ENCODE peak calls at places on chromosomes 16 and 17, in seven cellular contexts. One of them, this sample, is unnamed.

GRCh38 chr17:76797441-76797840 is 59.5 kb downstream of the MFSD11 start:
- DNase-seq in H1: no peak
- DNase-seq in trophoblast cell: peak; percentile 34
- DNase-seq in mesenchymal stem cell: no peak
- DNase-seq in neuronal stem cell: no peak
- DNase-seq in H9: peak; percentile 57
- DNase-seq in IMR-90: no peak
- DNase-seq in this sample: peak; percentile 69

GRCh38 chr17:16026895-16027294 is 27.3 kb downstream of the TTC19 start:
- DNase-seq in H1: no peak
- DNase-seq in IMR-90: no peak
- DNase-seq in neuronal stem cell: no peak
- DNase-seq in trophoblast cell: no peak
- DNase-seq in H9: no peak
- DNase-seq in mesenchymal stem cell: no peak
- DNase-seq in this sample: no peak

GRCh38 chr17:39739020-39739884 is 1.5 kb downstream of the GRB7 start:
- DNase-seq in neuronal stem cell: no peak
- DNase-seq in IMR-90: no peak
- DNase-seq in H9: peak; percentile 90
- DNase-seq in mesenchymal stem cell: no peak
- DNase-seq in trophoblast cell: peak; percentile 86
- DNase-seq in H1: peak; percentile 88
- DNase-seq in this sample: peak; percentile 80

GRCh38 chr17:76968707-76969597 is 100.7 kb downstream of the MGAT5B start:
- DNase-seq in IMR-90: no peak
- DNase-seq in H9: peak; percentile 100
- DNase-seq in neuronal stem cell: peak; percentile 90
- DNase-seq in mesenchymal stem cell: peak; percentile 10
- DNase-seq in trophoblast cell: peak; percentile 52
- DNase-seq in H1: peak; percentile 92
- DNase-seq in this sample: peak; percentile 99

GRCh38 chr17:71438631-71439146 is 682.1 kb upstream of the SOX9 start:
- DNase-seq in H9: no peak
- DNase-seq in IMR-90: peak; percentile 98
- DNase-seq in H1: no peak
- DNase-seq in neuronal stem cell: no peak
- DNase-seq in mesenchymal stem cell: peak; percentile 98
- DNase-seq in trophoblast cell: no peak
- DNase-seq in this sample: no peak

GRCh38 chr17:80667462-80668277 is 123.0 kb downstream of the RPTOR start:
- DNase-seq in neuronal stem cell: no peak
- DNase-seq in H9: no peak
- DNase-seq in mesenchymal stem cell: no peak
- DNase-seq in trophoblast cell: no peak
- DNase-seq in H1: no peak
- DNase-seq in IMR-90: no peak
- DNase-seq in this sample: no peak

GRCh38 chr16:14056970-14057369 is 14.1 kb upstream of the MRTFB start:
- DNase-seq in H9: no peak
- DNase-seq in trophoblast cell: no peak
- DNase-seq in IMR-90: no peak
- DNase-seq in neuronal stem cell: no peak
- DNase-seq in H1: no peak
- DNase-seq in mesenchymal stem cell: no peak
- DNase-seq in this sample: no peak

GRCh38 chr17:8435245-8436168 is at the start of gene NDEL1:
- DNase-seq in IMR-90: peak; percentile 97
- DNase-seq in neuronal stem cell: peak; percentile 97
- DNase-seq in mesenchymal stem cell: peak; percentile 97
- DNase-seq in trophoblast cell: peak; percentile 97
- DNase-seq in H9: peak; percentile 100
- DNase-seq in H1: peak; percentile 98
- DNase-seq in this sample: peak; percentile 99

GRCh38 chr16:82063456-82064082 is 28.5 kb downstream of the HSD17B2 start:
- DNase-seq in IMR-90: no peak
- DNase-seq in H9: no peak
- DNase-seq in trophoblast cell: no peak
- DNase-seq in neuronal stem cell: no peak
- DNase-seq in mesenchymal stem cell: peak; percentile 51
- DNase-seq in H1: no peak
- DNase-seq in this sample: no peak

GRCh38 chr16:65212240-65212639 is 90.4 kb upstream of the CDH11 start:
- DNase-seq in trophoblast cell: no peak
- DNase-seq in IMR-90: no peak
- DNase-seq in mesenchymal stem cell: no peak
- DNase-seq in neuronal stem cell: no peak
- DNase-seq in H9: no peak
- DNase-seq in H1: no peak
- DNase-seq in this sample: no peak

GRCh38 chr17:3796822-3797170 is 4.2 kb downstream of the ITGAE start:
- DNase-seq in H9: no peak
- DNase-seq in trophoblast cell: no peak
- DNase-seq in neuronal stem cell: no peak
- DNase-seq in H1: no peak
- DNase-seq in mesenchymal stem cell: no peak
- DNase-seq in IMR-90: no peak
- DNase-seq in this sample: no peak
- H3K9ac ChIP-seq in H9: no peak overlapping the region
- H3K9ac ChIP-seq in trophoblast cell: no peak overlapping the region
- H3K9ac ChIP-seq in neuronal stem cell: no peak overlapping the region
- H3K9ac ChIP-seq in H1: no peak overlapping the region
- H3K9ac ChIP-seq in mesenchymal stem cell: no peak overlapping the region
- H3K9ac ChIP-seq in IMR-90: no peak overlapping the region
- H3K9ac ChIP-seq in this sample: no peak overlapping the region

DNA sequence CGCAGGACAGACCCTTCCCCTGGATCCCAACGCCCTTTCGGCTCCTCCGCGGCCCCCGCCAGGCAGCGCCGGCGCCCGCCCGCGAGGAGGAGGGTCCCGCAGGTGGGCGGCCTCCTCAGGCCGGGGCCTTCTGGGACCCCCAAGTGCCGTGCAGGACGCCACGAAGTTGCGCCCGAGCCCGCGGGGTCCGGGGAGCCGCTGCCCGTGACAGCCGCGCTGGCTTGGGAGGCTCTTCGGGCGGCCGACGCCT is 504 bp downstream of the ERN1 start:
- DNase-seq in H1: no peak
- DNase-seq in neuronal stem cell: no peak
- DNase-seq in trophoblast cell: no peak
- DNase-seq in mesenchymal stem cell: no peak
- DNase-seq in IMR-90: no peak
- DNase-seq in H9: no peak
- DNase-seq in this sample: peak; percentile 37
- H3K4ac ChIP-seq in H1: no peak overlapping the region
- H3K4ac ChIP-seq in neuronal stem cell: no peak overlapping the region
- H3K4ac ChIP-seq in trophoblast cell: peak overlapping the region; percentile 48
- H3K4ac ChIP-seq in mesenchymal stem cell: no peak overlapping the region
- H3K4ac ChIP-seq in IMR-90: peak overlapping the region; percentile 28
- H3K4ac ChIP-seq in H9: no peak overlapping the region
- H3K4ac ChIP-seq in this sample: no peak overlapping the region

DNA sequence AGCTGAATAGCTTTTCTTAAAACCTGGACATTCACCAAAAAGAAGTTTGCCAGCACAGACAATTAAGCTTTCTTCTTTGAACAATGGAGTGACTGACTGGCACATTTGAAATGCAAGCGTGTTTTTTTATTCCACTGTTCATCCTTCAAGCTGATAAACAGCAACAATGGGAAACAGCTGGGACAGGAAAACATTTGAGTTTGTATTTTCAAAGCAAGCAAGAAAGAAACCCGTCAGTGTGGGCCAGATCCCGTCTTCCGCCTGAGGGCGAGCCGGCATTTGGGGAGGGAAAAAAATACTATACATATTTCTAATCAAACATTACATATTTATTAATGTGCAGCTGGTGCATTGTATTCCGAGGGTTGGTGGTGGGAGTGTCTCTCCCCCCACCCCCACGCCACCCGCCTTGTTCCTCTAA is 94.2 kb downstream of the CYLD start:
- DNase-seq in H9: no peak
- DNase-seq in trophoblast cell: no peak
- DNase-seq in neuronal stem cell: no peak
- DNase-seq in H1: peak; percentile 17
- DNase-seq in mesenchymal stem cell: no peak
- DNase-seq in IMR-90: no peak
- DNase-seq in this sample: no peak
- H4K8ac ChIP-seq in H9: no peak overlapping the region
- H4K8ac ChIP-seq in trophoblast cell: no peak overlapping the region
- H4K8ac ChIP-seq in neuronal stem cell: no peak overlapping the region
- H4K8ac ChIP-seq in H1: no peak overlapping the region
- H4K8ac ChIP-seq in mesenchymal stem cell: no peak overlapping the region
- H4K8ac ChIP-seq in IMR-90: no peak overlapping the region
- H4K8ac ChIP-seq in this sample: no peak overlapping the region

DNA sequence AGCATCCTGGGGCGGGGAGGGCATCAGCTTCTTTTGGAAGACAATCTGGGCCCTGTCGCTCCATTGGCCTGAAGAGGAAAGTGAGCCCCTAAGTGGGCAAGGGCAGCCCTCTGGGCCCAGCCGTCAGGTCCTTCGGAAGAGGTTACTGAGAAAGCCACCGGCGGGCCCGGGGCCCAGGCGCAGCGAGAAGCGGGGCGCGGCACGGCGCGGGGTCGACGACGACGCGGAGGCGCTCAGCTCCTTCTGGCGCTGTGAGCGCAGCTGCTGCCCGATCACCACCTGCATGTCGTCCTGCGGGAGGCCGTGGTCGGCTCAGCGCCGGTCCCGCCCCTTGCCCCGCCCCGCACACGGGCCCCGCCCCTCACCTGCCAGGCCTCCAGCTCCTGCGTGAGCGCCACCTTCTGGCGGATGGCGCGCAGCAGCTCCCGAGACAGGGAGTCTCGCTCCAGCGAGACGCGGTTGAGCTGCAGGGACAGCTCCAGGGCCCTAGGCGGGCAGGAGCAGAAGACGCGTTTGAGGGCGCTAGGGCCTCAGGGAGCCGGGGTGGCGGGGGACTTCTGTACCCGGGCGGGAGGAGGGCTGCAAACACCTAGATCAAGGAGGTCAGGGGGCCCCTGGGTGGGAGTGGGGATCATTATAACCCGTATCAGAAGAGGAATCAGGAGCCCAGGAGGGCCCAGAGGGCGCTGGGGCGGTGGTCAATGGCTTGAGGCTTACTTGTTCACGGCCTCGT is 4.3 kb downstream of the THOC6 start:
- DNase-seq in mesenchymal stem cell: peak; percentile 69
- DNase-seq in neuronal stem cell: peak; percentile 91
- DNase-seq in trophoblast cell: peak; percentile 83
- DNase-seq in H9: peak; percentile 97
- DNase-seq in H1: peak; percentile 98
- DNase-seq in IMR-90: peak; percentile 57
- DNase-seq in this sample: peak; percentile 93
- H3K9ac ChIP-seq in mesenchymal stem cell: no peak overlapping the region
- H3K9ac ChIP-seq in neuronal stem cell: peak overlapping the region; percentile 72
- H3K9ac ChIP-seq in trophoblast cell: no peak overlapping the region
- H3K9ac ChIP-seq in H9: no peak overlapping the region
- H3K9ac ChIP-seq in H1: no peak overlapping the region
- H3K9ac ChIP-seq in IMR-90: no peak overlapping the region
- H3K9ac ChIP-seq in this sample: peak overlapping the region; percentile 47

GRCh38 chr17:65085397-65085796 is 28.9 kb upstream of the GNA13 start:
- DNase-seq in mesenchymal stem cell: no peak
- DNase-seq in H9: peak; percentile 50
- DNase-seq in IMR-90: peak; percentile 30
- DNase-seq in neuronal stem cell: no peak
- DNase-seq in trophoblast cell: no peak
- DNase-seq in H1: no peak
- DNase-seq in this sample: peak; percentile 61
- H3K4ac ChIP-seq in mesenchymal stem cell: no peak overlapping the region
- H3K4ac ChIP-seq in H9: no peak overlapping the region
- H3K4ac ChIP-seq in IMR-90: no peak overlapping the region
- H3K4ac ChIP-seq in neuronal stem cell: no peak overlapping the region
- H3K4ac ChIP-seq in trophoblast cell: no peak overlapping the region
- H3K4ac ChIP-seq in H1: no peak overlapping the region
- H3K4ac ChIP-seq in this sample: no peak overlapping the region

GRCh38 chr16:6687593-6687992 is 645.1 kb upstream of the RBFOX1 start:
- DNase-seq in neuronal stem cell: no peak
- DNase-seq in H9: no peak
- DNase-seq in mesenchymal stem cell: no peak
- DNase-seq in IMR-90: no peak
- DNase-seq in H1: no peak
- DNase-seq in trophoblast cell: no peak
- DNase-seq in this sample: no peak

GRCh38 chr16:6684076-6684673 is 648.5 kb upstream of the RBFOX1 start:
- DNase-seq in H9: no peak
- DNase-seq in trophoblast cell: no peak
- DNase-seq in IMR-90: no peak
- DNase-seq in mesenchymal stem cell: no peak
- DNase-seq in H1: peak; percentile 66
- DNase-seq in neuronal stem cell: peak; percentile 35
- DNase-seq in this sample: peak; percentile 45

GRCh38 chr16:6682142-6682811 is 650.4 kb upstream of the RBFOX1 start:
- DNase-seq in trophoblast cell: no peak
- DNase-seq in mesenchymal stem cell: no peak
- DNase-seq in neuronal stem cell: peak; percentile 44
- DNase-seq in H9: peak; percentile 83
- DNase-seq in H1: peak; percentile 85
- DNase-seq in IMR-90: no peak
- DNase-seq in this sample: peak; percentile 84
- H4K8ac ChIP-seq in trophoblast cell: no peak overlapping the region
- H4K8ac ChIP-seq in mesenchymal stem cell: no peak overlapping the region
- H4K8ac ChIP-seq in neuronal stem cell: no peak overlapping the region
- H4K8ac ChIP-seq in H9: no peak overlapping the region
- H4K8ac ChIP-seq in H1: no peak overlapping the region
- H4K8ac ChIP-seq in IMR-90: no peak overlapping the region
- H4K8ac ChIP-seq in this sample: no peak overlapping the region

GRCh38 chr16:16100631-16101030 is 122.7 kb downstream of the ABCC6 start:
- DNase-seq in trophoblast cell: no peak
- DNase-seq in neuronal stem cell: no peak
- DNase-seq in H9: no peak
- DNase-seq in mesenchymal stem cell: no peak
- DNase-seq in IMR-90: no peak
- DNase-seq in H1: no peak
- DNase-seq in this sample: no peak
- H3K9ac ChIP-seq in trophoblast cell: no peak overlapping the region
- H3K9ac ChIP-seq in neuronal stem cell: no peak overlapping the region
- H3K9ac ChIP-seq in H9: no peak overlapping the region
- H3K9ac ChIP-seq in mesenchymal stem cell: no peak overlapping the region
- H3K9ac ChIP-seq in IMR-90: no peak overlapping the region
- H3K9ac ChIP-seq in H1: no peak overlapping the region
- H3K9ac ChIP-seq in this sample: no peak overlapping the region

DNA sequence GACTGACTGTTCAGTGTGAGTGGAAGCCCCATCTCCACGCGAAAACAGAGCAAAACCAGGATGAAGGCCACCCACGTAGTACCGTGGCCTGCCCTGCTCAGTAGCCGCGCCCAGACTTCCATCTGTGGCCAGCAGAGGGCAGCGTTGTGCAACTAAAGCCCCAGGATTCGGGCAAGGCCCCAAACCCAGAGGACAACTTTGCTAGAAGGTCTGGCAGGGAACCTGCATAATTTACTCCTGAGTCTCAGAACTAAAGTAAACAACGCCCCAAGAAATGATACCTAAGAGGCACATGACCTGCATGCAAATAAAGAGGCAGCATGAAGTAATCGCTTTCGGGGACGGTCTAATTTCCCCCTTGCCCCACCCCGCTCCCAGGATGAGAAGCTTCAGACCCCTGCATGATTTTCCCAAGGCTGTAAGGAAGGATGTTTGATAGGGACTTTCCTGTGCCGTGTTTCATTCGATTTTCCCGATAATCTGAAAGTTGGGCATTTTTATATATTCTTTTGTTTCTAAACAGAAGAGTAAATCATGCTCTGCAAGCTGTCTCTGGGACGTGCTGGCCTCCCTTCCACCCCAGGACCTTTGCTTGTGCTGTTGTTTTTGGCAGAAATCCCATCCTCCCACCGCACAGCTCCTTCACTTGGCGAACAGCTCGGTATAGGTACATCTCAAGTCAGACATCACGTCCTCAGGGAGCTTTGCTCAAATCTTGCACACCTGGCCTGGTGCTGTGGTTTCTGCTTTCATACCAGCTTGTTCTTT is 18.6 kb downstream of the HSBP1 start:
- DNase-seq in H1: peak; percentile 97
- DNase-seq in IMR-90: peak; percentile 78
- DNase-seq in neuronal stem cell: peak; percentile 80
- DNase-seq in H9: peak; percentile 83
- DNase-seq in trophoblast cell: peak; percentile 63
- DNase-seq in mesenchymal stem cell: peak; percentile 73
- DNase-seq in this sample: peak; percentile 83
- H3K4ac ChIP-seq in H1: peak overlapping the region; percentile 89
- H3K4ac ChIP-seq in IMR-90: peak overlapping the region; percentile 81
- H3K4ac ChIP-seq in neuronal stem cell: no peak overlapping the region
- H3K4ac ChIP-seq in H9: no peak overlapping the region
- H3K4ac ChIP-seq in trophoblast cell: no peak overlapping the region
- H3K4ac ChIP-seq in mesenchymal stem cell: no peak overlapping the region
- H3K4ac ChIP-seq in this sample: no peak overlapping the region

This sample was measured in mesendoderm.